ENCODE peak calls at places on chromosomes 4 and X, in four cellular contexts. E, Q, M and H are unnamed samples.

GRCh38 chr4:148757171-148757570 is 315.0 kb upstream of the NR3C2 start:
- DNase-seq in E (no peak), Q (no peak), M (no peak), H (peak; percentile 7)

GRCh38 chrX:43975747-43976146 is 2.6 kb upstream of the NDP start:
- DNase-seq in E (no peak), Q (no peak), M (no peak), H (no peak)

GRCh38 chrX:110145854-110146253 is 142.9 kb downstream of the TMEM164 start:
- DNase-seq in E (no peak), Q (no peak), M (peak; percentile 58), H (peak; percentile 56)

GRCh38 chrX:136870064-136870463 is 10.5 kb downstream of the RBMX start:
- DNase-seq in E (no peak), Q (no peak), M (no peak), H (no peak)

GRCh38 chrX:49166914-49167739 is 4.6 kb downstream of the MAGIX start:
- DNase-seq in E (peak; percentile 56), Q (no peak), M (peak; percentile 53), H (peak; percentile 61)

GRCh38 chr4:8599657-8600056 is 7.1 kb downstream of the CPZ start:
- DNase-seq in E (no peak), Q (no peak), M (no peak), H (peak; percentile 96)

GRCh38 chr4:154741877-154742851 is 1.6 kb upstream of the LRAT start:
- DNase-seq in E (no peak), Q (no peak), M (peak; percentile 89), H (no peak)

GRCh38 chrX:136694491-136695087 is 46.6 kb downstream of the CD40LG start:
- DNase-seq in E (no peak), Q (no peak), M (peak; percentile 50), H (peak; percentile 76)

GRCh38 chr4:24979554-24979953 is 51.2 kb downstream of the LGI2 start:
- DNase-seq in E (peak; percentile 26), Q (peak; percentile 7), M (peak; percentile 19), H (peak; percentile 14)

GRCh38 chr4:23332266-23332665 is 557.6 kb downstream of the PPARGC1A start:
- DNase-seq in E (no peak), Q (no peak), M (no peak), H (no peak)

GRCh38 chrX:72395252-72395651 is 89.5 kb upstream of the CITED1 start:
- DNase-seq in E (no peak), Q (no peak), M (no peak), H (no peak)

GRCh38 chr4:4677825-4678522 is 136.1 kb upstream of the STX18 start:
- DNase-seq in E (no peak), Q (no peak), M (peak; percentile 85), H (peak; percentile 92)

GRCh38 chrX:21487832-21488231 is 113.6 kb downstream of the CNKSR2 start:
- DNase-seq in E (no peak), Q (no peak), M (no peak), H (peak; percentile 61)

GRCh38 chr4:138182838-138183426 is 59.2 kb downstream of the SLC7A11 start:
- DNase-seq in E (peak; percentile 21), Q (no peak), M (no peak), H (peak; percentile 91)

GRCh38 chrX:118347131-118347530 is 1.2 kb downstream of the WDR44 start:
- DNase-seq in E (no peak), Q (no peak), M (no peak), H (peak; percentile 67)

GRCh38 chrX:107686792-107687191 is 58.5 kb downstream of the PRPS1 start:
- DNase-seq in E (no peak), Q (no peak), M (peak; percentile 6), H (peak; percentile 56)

GRCh38 chr4:98027827-98028226 is 115.4 kb downstream of the STPG2 start:
- DNase-seq in E (no peak), Q (no peak), M (peak; percentile 42), H (peak; percentile 17)

GRCh38 chrX:154918060-154918483 is 31.9 kb downstream of the F8A1 start:
- DNase-seq in E (peak; percentile 52), Q (peak; percentile 34), M (peak; percentile 78), H (peak; percentile 84)

GRCh38 chr4:2925931-2926860 is 37.0 kb downstream of the NOP14 start:
- DNase-seq in E (peak; percentile 10), Q (no peak), M (peak; percentile 39), H (no peak)

GRCh38 chr4:7779194-7779768 is 160.4 kb downstream of the AFAP1 start:
- DNase-seq in E (no peak), Q (no peak), M (no peak), H (peak; percentile 54)

GRCh38 chr4:182142146-182143085 is 100.8 kb upstream of the TENM3 start:
- DNase-seq in E (no peak), Q (no peak), M (peak; percentile 88), H (peak; percentile 63)

GRCh38 chr4:143819029-143819428 is 86.3 kb downstream of the GYPE start:
- DNase-seq in E (no peak), Q (no peak), M (no peak), H (no peak)

GRCh38 chr4:153211986-153212720 is 7.9 kb downstream of the TRIM2 start:
- DNase-seq in E (no peak), Q (no peak), M (no peak), H (peak; percentile 85)

GRCh38 chr4:26407466-26407865 is 82.8 kb downstream of the CCKAR start:
- DNase-seq in E (no peak), Q (no peak), M (no peak), H (no peak)

GRCh38 chrX:134622056-134622812 is 36.0 kb downstream of the PLAC1 start:
- DNase-seq in E (no peak), Q (no peak), M (peak; percentile 54), H (peak; percentile 89)

GRCh38 chr4:156970501-156971167 is 965 bp downstream of the PDGFC start:
- DNase-seq in E (peak; percentile 68), Q (peak; percentile 55), M (peak; percentile 87), H (peak; percentile 72)

GRCh38 chrX:140766024-140766611 is 56.6 kb downstream of the LINC00632 start:
- DNase-seq in E (peak; percentile 49), Q (peak; percentile 12), M (peak; percentile 84), H (peak; percentile 72)

GRCh38 chr4:37903901-37904300 is 13.0 kb downstream of the TBC1D1 start:
- DNase-seq in E (no peak), Q (no peak), M (no peak), H (no peak)

GRCh38 chrX:26442340-26442739 is 226.4 kb downstream of the MAGEB5 start:
- DNase-seq in E (peak; percentile 27), Q (peak; percentile 2), M (no peak), H (peak; percentile 68)

GRCh38 chr4:15396157-15396800 is 31.6 kb upstream of the C1QTNF7 start:
- DNase-seq in E (peak; percentile 31), Q (peak; percentile 8), M (peak; percentile 89), H (peak; percentile 77)

GRCh38 chr4:89287945-89288344 is 19.7 kb downstream of the GPRIN3 start:
- DNase-seq in E (no peak), Q (no peak), M (no peak), H (no peak)

GRCh38 chrX:40912576-40912975 is 172.7 kb upstream of the USP9X start:
- DNase-seq in E (no peak), Q (no peak), M (no peak), H (no peak)
- TF ChIP-seq CTCF in E (no peak), Q (no peak), M (no peak), H (no peak)

GRCh38 chrX:68808686-68809357 is 20.0 kb upstream of the EFNB1 start:
- DNase-seq in E (no peak), Q (no peak), M (peak; percentile 68), H (peak; percentile 31)
- TF ChIP-seq CTCF in E (peak; percentile 21), Q (no peak), M (peak; percentile 64), H (peak; percentile 44)

GRCh38 chr4:27524224-27524623 is 663.6 kb downstream of the STIM2 start:
- DNase-seq in E (no peak), Q (no peak), M (no peak), H (no peak)
- TF ChIP-seq CTCF in E (no peak), Q (no peak), M (no peak), H (no peak)

DNA sequence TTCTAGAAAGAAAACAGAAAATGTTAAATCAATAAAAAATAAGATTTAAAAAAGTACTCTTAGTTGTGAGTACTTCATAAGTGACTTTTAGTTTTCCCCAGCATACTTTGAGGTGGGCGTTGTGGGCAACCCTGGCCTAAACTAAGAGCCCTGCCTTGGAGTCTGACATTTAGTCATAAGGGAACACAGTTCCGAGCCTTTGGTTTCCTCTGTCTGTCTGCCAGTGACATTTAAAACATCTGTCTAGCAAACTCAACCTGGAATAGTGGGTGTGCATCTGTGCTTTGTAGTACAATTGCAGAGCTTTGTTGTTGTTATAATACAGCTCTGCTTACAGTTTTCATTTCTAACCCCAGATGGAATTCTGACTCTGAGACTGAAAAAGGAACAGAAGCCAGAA is 26.1 kb downstream of the TNIP3 start:
- DNase-seq in E (no peak), Q (no peak), M (no peak), H (no peak)
- TF ChIP-seq CTCF in E (no peak), Q (no peak), M (no peak), H (no peak)

DNA sequence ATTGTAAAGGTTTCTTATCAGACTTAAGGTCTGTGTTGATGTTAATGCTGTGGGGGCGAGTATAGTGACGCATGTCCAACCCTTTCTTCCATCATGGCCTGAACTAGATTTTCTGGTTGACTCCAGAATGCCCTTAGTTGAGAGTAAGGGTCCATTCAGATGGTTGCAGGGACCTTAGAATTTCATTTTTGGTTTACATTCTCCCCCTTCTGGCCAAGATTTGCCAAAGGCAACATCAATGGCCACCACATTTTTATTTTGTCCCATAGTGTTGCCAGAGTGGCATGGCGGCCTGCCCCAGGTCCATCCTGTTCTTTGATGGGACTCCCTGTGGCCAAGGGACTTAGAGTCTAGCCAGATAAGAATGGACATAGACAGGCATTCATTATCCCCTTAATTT is 368.5 kb downstream of the GPM6A start:
- DNase-seq in E (no peak), Q (no peak), M (no peak), H (peak; percentile 29)
- TF ChIP-seq CTCF in E (no peak), Q (no peak), M (peak; percentile 61), H (peak; percentile 58)

DNA sequence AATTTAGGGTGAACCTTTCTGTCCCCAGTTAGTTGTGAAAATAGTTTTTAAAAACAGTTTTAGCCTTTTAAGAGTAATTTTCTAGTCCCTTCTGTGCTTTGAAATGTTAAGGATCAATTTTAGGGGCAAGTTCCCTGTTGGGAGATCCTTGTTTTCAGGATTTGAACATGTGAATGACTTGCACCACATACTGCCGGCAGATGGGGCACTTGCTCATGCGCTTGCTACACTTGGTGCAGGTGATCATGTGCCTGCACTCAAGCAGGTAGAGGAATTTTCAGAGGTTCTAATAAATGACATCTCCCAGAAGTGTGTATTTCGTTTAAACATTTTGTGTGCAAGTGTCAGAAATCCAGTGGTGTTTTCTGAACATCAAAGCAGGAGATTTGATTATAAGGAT is 195.9 kb downstream of the CHM start:
- DNase-seq in E (peak; percentile 17), Q (no peak), M (peak; percentile 70), H (peak; percentile 34)
- TF ChIP-seq CTCF in E (peak; percentile 40), Q (peak; percentile 24), M (peak; percentile 86), H (peak; percentile 69)

GRCh38 chrX:112147206-112147605 is 64.6 kb upstream of the TRPC5 start:
- DNase-seq in E (no peak), Q (no peak), M (peak; percentile 79), H (peak; percentile 0)
- TF ChIP-seq CTCF in E (peak; percentile 50), Q (peak; percentile 34), M (peak; percentile 83), H (peak; percentile 25)